ENCODE peak calls at places on chromosomes 12 and 14, in eight cellular contexts. X is GM13976; Y is pancreas; Z is naive B cell; W is GM12865; T is colonic mucosa; I is anterior cingulate cortex; A is activated CD4-positive, CD25-positive, alpha-beta regulatory T cell. S is an unnamed sample.

GRCh38 chr12:30463636-30464035 is 232.0 kb downstream of the IPO8 start:
- DNase-seq in X (no peak), Y (no peak), Z (no peak), W (no peak), T (no peak), I (no peak), A (no peak), S (no peak)

GRCh38 chr12:107760207-107760816 is 625 bp downstream of the PRDM4 start:
- DNase-seq in X (peak), Y (peak), Z (no peak), W (peak), T (peak), I (no peak), A (no peak), S (no peak)

GRCh38 chr12:130818381-130819247 is 20.4 kb downstream of the STX2 start:
- DNase-seq in X (peak), Y (peak), Z (peak), W (peak), T (peak), I (no peak), A (peak), S (peak)

GRCh38 chr12:1974812-1975211 is 29.4 kb downstream of the DCP1B start:
- DNase-seq in X (no peak), Y (no peak), Z (no peak), W (no peak), T (no peak), I (no peak), A (no peak), S (no peak)

GRCh38 chr12:97148941-97149559 is 242.0 kb downstream of the NEDD1 start:
- DNase-seq in X (peak), Y (peak), Z (peak), W (peak), T (peak), I (no peak), A (peak), S (no peak)

GRCh38 chr14:76904100-76904739 is 78.0 kb downstream of the LRRC74A start:
- DNase-seq in X (no peak), Y (no peak), Z (no peak), W (no peak), T (no peak), I (no peak), A (no peak), S (no peak)

GRCh38 chr12:7289743-7290142 is 14.1 kb upstream of the ACSM4 start:
- DNase-seq in X (no peak), Y (no peak), Z (no peak), W (no peak), T (no peak), I (no peak), A (no peak), S (no peak)

GRCh38 chr12:46217686-46218508 is 50.9 kb downstream of the SLC38A1 start:
- DNase-seq in X (peak), Y (peak), Z (peak), W (peak), T (peak), I (no peak), A (no peak), S (peak)

GRCh38 chr12:1523558-1524050 is 70.8 kb downstream of the FBXL14 start:
- DNase-seq in X (no peak), Y (no peak), Z (no peak), W (no peak), T (no peak), I (no peak), A (no peak), S (no peak)

GRCh38 chr12:120955232-120955631 is 23.1 kb upstream of the HNF1A start:
- DNase-seq in X (no peak), Y (no peak), Z (no peak), W (no peak), T (no peak), I (no peak), A (no peak), S (no peak)

GRCh38 chr14:56322531-56322930 is 204.3 kb downstream of the PELI2 start:
- DNase-seq in X (no peak), Y (no peak), Z (no peak), W (no peak), T (no peak), I (no peak), A (no peak), S (no peak)

GRCh38 chr12:122523846-122524718 is 2.7 kb downstream of the RSRC2 start:
- DNase-seq in X (no peak), Y (no peak), Z (no peak), W (no peak), T (no peak), I (no peak), A (no peak), S (no peak)

GRCh38 chr12:124819080-124819479 is 44.6 kb downstream of the SCARB1 start:
- DNase-seq in X (no peak), Y (no peak), Z (no peak), W (no peak), T (no peak), I (no peak), A (no peak), S (no peak)

GRCh38 chr12:25252946-25253345 is 2.2 kb upstream of the KRAS start:
- DNase-seq in X (no peak), Y (no peak), Z (no peak), W (no peak), T (no peak), I (no peak), A (no peak), S (no peak)

GRCh38 chr14:39398382-39398781 is 33.9 kb downstream of the FBXO33 start:
- DNase-seq in X (no peak), Y (no peak), Z (no peak), W (no peak), T (no peak), I (no peak), A (no peak), S (no peak)

GRCh38 chr14:68495638-68496114 is 297.2 kb downstream of the ZFP36L1 start:
- DNase-seq in X (peak), Y (no peak), Z (no peak), W (peak), T (no peak), I (no peak), A (no peak), S (peak)

GRCh38 chr14:54446201-54446693 is 5.1 kb upstream of the CNIH1 start:
- DNase-seq in X (no peak), Y (no peak), Z (no peak), W (no peak), T (peak), I (peak), A (no peak), S (no peak)

GRCh38 chr14:59819446-59820088 is 51.0 kb downstream of the RTN1 start:
- DNase-seq in X (no peak), Y (no peak), Z (no peak), W (no peak), T (no peak), I (no peak), A (no peak), S (no peak)

GRCh38 chr14:52071675-52072074 is 2.8 kb upstream of the NID2 start:
- DNase-seq in X (no peak), Y (no peak), Z (no peak), W (no peak), T (no peak), I (no peak), A (no peak), S (no peak)

GRCh38 chr14:63039800-63040380 is 5.4 kb downstream of the KCNH5 start:
- DNase-seq in X (no peak), Y (no peak), Z (no peak), W (peak), T (no peak), I (no peak), A (no peak), S (no peak)

GRCh38 chr14:74568380-74568649 is 43.7 kb downstream of the LTBP2 start:
- DNase-seq in X (no peak), Y (no peak), Z (no peak), W (no peak), T (no peak), I (no peak), A (no peak), S (no peak)

GRCh38 chr12:57481671-57482070 is 2.0 kb upstream of the ARHGAP9 start:
- DNase-seq in X (no peak), Y (no peak), Z (no peak), W (no peak), T (no peak), I (no peak), A (no peak), S (no peak)

GRCh38 chr12:112314981-112315380 is 67.2 kb downstream of the HECTD4 start:
- DNase-seq in X (no peak), Y (peak), Z (no peak), W (no peak), T (no peak), I (no peak), A (no peak), S (no peak)

GRCh38 chr14:51458563-51458955 is 193.2 kb upstream of the FRMD6 start:
- DNase-seq in X (no peak), Y (no peak), Z (no peak), W (no peak), T (no peak), I (no peak), A (no peak), S (no peak)

GRCh38 chr12:5873341-5873919 is 71.6 kb downstream of the ANO2 start:
- DNase-seq in X (no peak), Y (no peak), Z (no peak), W (no peak), T (no peak), I (no peak), A (no peak), S (no peak)

GRCh38 chr12:106632797-106633450 is 50.1 kb downstream of the RFX4 start:
- DNase-seq in X (no peak), Y (no peak), Z (no peak), W (no peak), T (no peak), I (no peak), A (no peak), S (no peak)

GRCh38 chr14:26984318-26985177 is 386.7 kb upstream of the NOVA1 start:
- DNase-seq in X (no peak), Y (peak), Z (no peak), W (peak), T (peak), I (no peak), A (no peak), S (no peak)

GRCh38 chr12:108629156-108629555 is 4.5 kb downstream of the SELPLG start:
- DNase-seq in X (no peak), Y (no peak), Z (no peak), W (no peak), T (no peak), I (no peak), A (no peak), S (no peak)

GRCh38 chr14:103418508-103418818 is 33.2 kb downstream of the MARK3 start:
- DNase-seq in X (peak), Y (no peak), Z (no peak), W (peak), T (no peak), I (no peak), A (no peak), S (no peak)